ENCODE peak calls at places on chromosomes 11 and 22, in four cellular contexts. H is heart left ventricle, F is testis, K is OCI-LY7. W is an unnamed sample. For H3K36me3, the result is how much of the 10 kb centered on the place peaks cover.

GRCh38 chr22:20414059-20414440 is 20.1 kb downstream of the ZNF74 start:
- DNase-seq in F (no peak), H (no peak), K (no peak), W (no peak)

GRCh38 chr11:83436855-83437254 is 150.7 kb upstream of the CCDC90B start:
- DNase-seq in H (no peak), F (no peak), K (no peak), W (no peak)

GRCh38 chr11:87252869-87253268 is 215.1 kb downstream of the TMEM135 start:
- DNase-seq in F (no peak), H (no peak), K (no peak), W (no peak)

GRCh38 chr11:126352934-126353801 is 2.3 kb upstream of the ST3GAL4 start:
- DNase-seq in K (peak), H (peak), F (no peak), W (no peak)

GRCh38 chr22:41288245-41288946 is 2.4 kb upstream of the RANGAP1 start:
- DNase-seq in K (no peak), F (no peak), H (no peak), W (no peak)

GRCh38 chr11:7603031-7603781 is 70.1 kb downstream of the CYB5R2 start:
- DNase-seq in K (no peak), F (no peak), H (no peak), W (no peak)

GRCh38 chr22:19806213-19807160 is 45.9 kb downstream of the TBX1 start:
- DNase-seq in K (no peak), H (no peak), F (no peak), W (peak)

GRCh38 chr11:112852141-112852853 is 108.9 kb upstream of the NCAM1 start:
- DNase-seq in F (no peak), K (no peak), H (no peak), W (no peak)

GRCh38 chr11:31656051-31656450 is 146.5 kb downstream of the ELP4 start:
- DNase-seq in H (no peak), F (no peak), K (no peak), W (no peak)

GRCh38 chr22:40679964-40680818 is 907 bp downstream of the MCHR1 start:
- DNase-seq in H (no peak), F (peak), K (no peak), W (no peak)

GRCh38 chr11:94132823-94133408 is 4.3 kb downstream of the PANX1 start:
- DNase-seq in H (no peak), F (no peak), K (no peak), W (no peak)

GRCh38 chr22:37316875-37317371 is 34.6 kb downstream of the CYTH4 start:
- DNase-seq in K (peak), H (peak), F (peak), W (peak)

GRCh38 chr11:118581057-118581456 is 8.8 kb downstream of the ARCN1 start:
- DNase-seq in K (no peak), H (no peak), F (no peak), W (no peak)
- H3K36me3 ChIP-seq in K (half or more), H (half or more), F (under half), W (under half)

GRCh38 chr11:1918436-1919315 is 827 bp upstream of the TNNT3 start:
- DNase-seq in H (no peak), K (no peak), F (no peak), W (no peak)
- TF ChIP-seq CTCF in H (no peak), K (no peak), F (no peak), W (no peak)

GRCh38 chr11:75285776-75286360 is 45.3 kb downstream of the TPBGL start:
- DNase-seq in H (no peak), F (no peak), K (no peak), W (no peak)
- H3K36me3 ChIP-seq in H (half or more), F (under half), K (under half), W (under half)

GRCh38 chr11:68002943-68003845 is 703 bp downstream of the UNC93B1 start:
- DNase-seq in K (peak), H (peak), F (no peak), W (peak)

GRCh38 chr11:68002575-68002942 is 1.3 kb downstream of the UNC93B1 start:
- DNase-seq in H (no peak), F (no peak), K (peak), W (no peak)

GRCh38 chr11:68006606-68007166 is 2.8 kb upstream of the UNC93B1 start:
- DNase-seq in F (no peak), H (no peak), K (no peak), W (no peak)

GRCh38 chr11:68004551-68005335 is 846 bp upstream of the UNC93B1 start:
- DNase-seq in K (no peak), H (no peak), F (no peak), W (no peak)

GRCh38 chr11:68003846-68004550 is at the start of gene UNC93B1:
- DNase-seq in H (peak), K (peak), F (peak), W (peak)
- TF ChIP-seq CTCF in H (no peak), K (no peak), F (no peak), W (no peak)

GRCh38 chr22:45328822-45329535 is 19.2 kb downstream of the FAM118A start:
- DNase-seq in K (no peak), F (no peak), H (no peak), W (no peak)
- H3K36me3 ChIP-seq in K (half or more), F (under half), H (half or more), W (under half)

DNA sequence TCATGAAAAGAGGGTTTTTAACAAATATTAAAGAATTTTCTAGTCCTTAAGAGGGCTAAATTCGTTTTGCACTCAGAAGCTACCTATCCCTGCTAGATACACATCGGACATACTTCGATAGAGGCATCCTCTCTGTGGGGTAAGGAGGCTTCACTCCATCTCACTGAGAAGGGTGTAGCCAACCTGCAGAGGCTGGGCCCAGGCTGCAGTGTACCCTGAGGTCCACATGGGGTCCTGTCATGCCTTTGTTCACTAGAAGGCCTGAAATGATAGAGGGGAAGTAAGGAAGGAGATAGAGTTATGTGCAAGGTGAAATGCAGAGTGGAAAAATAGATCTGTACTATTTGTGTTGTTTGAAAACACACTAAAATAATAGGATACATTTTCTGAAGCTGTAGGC is 45.6 kb downstream of the IGSF9B start:
- DNase-seq in F (no peak), H (peak), K (no peak), W (no peak)
- TF ChIP-seq CTCF in F (no peak), H (no peak), K (peak), W (no peak)

GRCh38 chr11:296976-297665 is 2.2 kb downstream of the IFITM5 start:
- DNase-seq in H (peak), F (no peak), K (no peak), W (no peak)

GRCh38 chr11:297666-298405 is 1.5 kb downstream of the IFITM5 start:
- DNase-seq in K (no peak), H (peak), F (peak), W (no peak)

GRCh38 chr11:299081-299891 is at the start of gene IFITM5:
- DNase-seq in K (no peak), F (no peak), H (peak), W (no peak)

GRCh38 chr11:298406-299065 is 790 bp downstream of the IFITM5 start:
- DNase-seq in F (no peak), K (no peak), H (peak), W (no peak)

GRCh38 chr11:299951-300735 is 817 bp upstream of the IFITM5 start:
- DNase-seq in K (no peak), F (no peak), H (peak), W (no peak)
- H3K36me3 ChIP-seq in K (under half), F (under half), H (under half), W (under half)

GRCh38 chr11:120062561-120062930 is 75.4 kb downstream of the TRIM29 start:
- DNase-seq in K (no peak), F (no peak), H (no peak), W (no peak)
- TF ChIP-seq CTCF in K (no peak), F (no peak), H (no peak), W (no peak)

W was measured in thyroid gland.